ENCODE peak calls at places on chromosomes 16 and 17, in eight cellular contexts. E is EL, W is AG09319, S is germinal center, U is NCI-H2171, N is right cardiac atrium, Y is HFF-Myc, A is HS-27A. V is an unnamed sample.
A peak's percentile ranks its signal among the peaks of the same experiment; 100 is the strongest.

GRCh38 chr16:2787961-2788360 is 601 bp upstream of the PRSS33 start:
- DNase-seq in E (no peak), W (no peak), S (no peak), U (no peak), N (no peak), Y (no peak), A (no peak), V (no peak)

GRCh38 chr17:34990921-34991365 is 10.6 kb downstream of the LIG3 start:
- DNase-seq in E (no peak), W (peak; percentile 24), S (no peak), U (peak; percentile 85), N (no peak), Y (no peak), A (no peak), V (no peak)

GRCh38 chr17:81735181-81736102 is 23.4 kb downstream of the SLC25A10 start:
- DNase-seq in E (peak; percentile 56), W (no peak), S (peak; percentile 65), U (no peak), N (peak; percentile 68), Y (no peak), A (no peak), V (no peak)

GRCh38 chr16:66652661-66653060 is 43.9 kb downstream of the CMTM4 start:
- DNase-seq in E (no peak), W (peak; percentile 16), S (no peak), U (no peak), N (no peak), Y (no peak), A (no peak), V (no peak)

GRCh38 chr16:23670137-23670776 is 8.4 kb upstream of the PLK1 start:
- DNase-seq in E (peak; percentile 84), W (no peak), S (peak; percentile 34), U (no peak), N (no peak), Y (no peak), A (no peak), V (peak; percentile 50)

GRCh38 chr16:83954577-83955016 is 1.6 kb downstream of the OSGIN1 start:
- DNase-seq in E (peak; percentile 82), W (no peak), S (no peak), U (no peak), N (peak; percentile 73), Y (no peak), A (peak; percentile 49), V (no peak)

GRCh38 chr17:30824002-30824355 is 513 bp downstream of the CRLF3 start:
- DNase-seq in E (peak; percentile 32), W (no peak), S (peak; percentile 49), U (no peak), N (peak; percentile 42), Y (no peak), A (no peak), V (no peak)

GRCh38 chr17:38752930-38753506 is 477 bp downstream of the PSMB3 start:
- DNase-seq in E (peak; percentile 40), W (no peak), S (no peak), U (no peak), N (peak; percentile 68), Y (no peak), A (no peak), V (no peak)